ENCODE peak calls at places on chromosomes 1 and 21, in seven cellular contexts. C is central memory CD4-positive, alpha-beta T cell; Q is neural progenitor cell; L is NB4; R is GM10248; X is HEK293T; B is stimulated activated CD4-positive, alpha-beta T cell treated with anti-CD3 and anti-CD28 coated beads, Interleukin-12 subunit alpha, Interleukin-12 subunit beta, amount 100 ng/mL, for 4 hours. J is an unnamed sample.

GRCh38 chr1:240404286-240404685 is 207.7 kb downstream of the GREM2 start:
- DNase-seq in L (no peak), B (no peak), C (no peak), R (no peak), Q (no peak), X (no peak), J (no peak)

GRCh38 chr1:117815926-117816325 is 113.5 kb downstream of the GDAP2 start:
- DNase-seq in C (no peak), Q (no peak), L (peak; percentile 24), B (no peak), R (no peak), X (no peak), J (no peak)

GRCh38 chr1:66598670-66599069 is 64.7 kb downstream of the SGIP1 start:
- DNase-seq in C (no peak), L (no peak), X (no peak), B (no peak), Q (no peak), R (no peak), J (no peak)

GRCh38 chr21:32747396-32747795 is 19.6 kb upstream of the SYNJ1 start:
- DNase-seq in Q (no peak), X (no peak), B (no peak), R (no peak), C (no peak), L (no peak), J (no peak)

GRCh38 chr1:44805311-44806024 is 1.7 kb downstream of the DYNLT4 start:
- DNase-seq in B (no peak), L (no peak), C (peak; percentile 16), X (no peak), R (no peak), Q (no peak), J (peak; percentile 36)

GRCh38 chr1:63878914-63879313 is 105.1 kb downstream of the ROR1 start:
- DNase-seq in Q (no peak), C (no peak), L (no peak), B (no peak), R (no peak), X (no peak), J (no peak)

GRCh38 chr21:17089121-17089520 is 423.7 kb upstream of the CXADR start:
- DNase-seq in X (peak; percentile 18), Q (no peak), B (no peak), R (no peak), C (no peak), L (no peak), J (no peak)

GRCh38 chr1:166933137-166933536 is 42.2 kb downstream of the ILDR2 start:
- DNase-seq in Q (no peak), R (no peak), L (no peak), B (no peak), X (no peak), C (no peak), J (no peak)

GRCh38 chr1:1558591-1558990 is 16.1 kb downstream of the SSU72 start:
- DNase-seq in X (no peak), L (no peak), B (no peak), Q (no peak), C (no peak), R (no peak), J (no peak)

GRCh38 chr1:3971981-3972380 is 71.9 kb upstream of the C1orf174 start:
- DNase-seq in R (no peak), B (no peak), C (no peak), Q (no peak), L (no peak), X (no peak), J (no peak)

GRCh38 chr1:212181015-212181891 is 104.0 kb upstream of the PPP2R5A start:
- DNase-seq in X (no peak), B (no peak), C (no peak), Q (no peak), R (no peak), L (no peak), J (no peak)

GRCh38 chr1:34709547-34709946 is 45.3 kb upstream of the GJB5 start:
- DNase-seq in C (no peak), B (no peak), R (no peak), Q (peak; percentile 59), L (peak; percentile 6), X (no peak), J (no peak)